ENCODE peak calls at places on chromosomes 5 and 9, in six cellular contexts. E is lower lobe of right lung, A is body of pancreas, Y is PC-9, D is left ventricle myocardium inferior, F is epithelial cell of esophagus. H is an unnamed sample.

GRCh38 chr9:130522233-130522808 is 57.1 kb upstream of the FUBP3 start:
- DNase-seq in E (no peak), A (no peak), Y (no peak), D (no peak), F (no peak), H (no peak)

GRCh38 chr5:150142800-150143724 is 12.6 kb downstream of the PDGFRB start:
- DNase-seq in E (no peak), A (peak), Y (peak), D (peak), F (peak), H (no peak)

GRCh38 chr5:60960591-60960990 is 15.6 kb downstream of the NDUFAF2 start:
- DNase-seq in E (no peak), A (no peak), Y (no peak), D (no peak), F (peak), H (no peak)

GRCh38 chr5:31225118-31225517 is 31.6 kb downstream of the CDH6 start:
- DNase-seq in E (no peak), A (no peak), Y (no peak), D (no peak), F (no peak), H (no peak)

GRCh38 chr9:70470050-70471015 is 55.9 kb upstream of the KLF9 start:
- DNase-seq in E (no peak), A (peak), Y (no peak), D (peak), F (no peak), H (no peak)

GRCh38 chr9:93594041-93594756 is 17.8 kb downstream of the PHF2 start:
- DNase-seq in E (peak), A (no peak), Y (peak), D (no peak), F (peak), H (no peak)

GRCh38 chr9:90343360-90343759 is 299.3 kb downstream of the DIRAS2 start:
- DNase-seq in E (no peak), A (no peak), Y (no peak), D (no peak), F (peak), H (no peak)

GRCh38 chr9:101311759-101312420 is 72.9 kb downstream of the BAAT start:
- DNase-seq in E (no peak), A (peak), Y (no peak), D (no peak), F (peak), H (peak)

GRCh38 chr5:89277791-89278190 is 394.8 kb upstream of the MEF2C start:
- DNase-seq in E (no peak), A (no peak), Y (no peak), D (no peak), F (peak), H (no peak)

GRCh38 chr5:11822598-11822997 is 81.6 kb downstream of the CTNND2 start:
- DNase-seq in E (no peak), A (no peak), Y (no peak), D (no peak), F (no peak), H (no peak)

GRCh38 chr5:124729687-124730359 is 16.6 kb downstream of the ZNF608 start:
- DNase-seq in E (no peak), A (no peak), Y (no peak), D (no peak), F (no peak), H (no peak)

GRCh38 chr9:5435912-5436311 is 1.8 kb downstream of the PLGRKT start:
- DNase-seq in E (no peak), A (no peak), Y (no peak), D (no peak), F (no peak), H (no peak)

GRCh38 chr9:93452710-93453046 is 703 bp downstream of the FAM120AOS start:
- DNase-seq in E (peak), A (peak), Y (no peak), D (no peak), F (peak), H (no peak)

GRCh38 chr9:27393054-27393846 is 96.3 kb upstream of the EQTN start:
- DNase-seq in E (no peak), A (no peak), Y (no peak), D (no peak), F (no peak), H (no peak)

GRCh38 chr9:35481347-35481975 is 8.4 kb upstream of the RUSC2 start:
- DNase-seq in E (no peak), A (peak), Y (peak), D (no peak), F (peak), H (peak)

GRCh38 chr5:142796492-142797109 is 26.4 kb downstream of the ARHGAP26 start:
- DNase-seq in E (no peak), A (no peak), Y (no peak), D (no peak), F (no peak), H (no peak)

GRCh38 chr5:76622973-76623596 is at the start of gene F2RL2:
- DNase-seq in E (no peak), A (peak), Y (peak), D (no peak), F (peak), H (no peak)

GRCh38 chr5:82594097-82594496 is 315.9 kb upstream of the RPS23 start:
- DNase-seq in E (no peak), A (no peak), Y (no peak), D (no peak), F (peak), H (no peak)

GRCh38 chr5:96932026-96932425 is 3.9 kb upstream of the LNPEP start:
- DNase-seq in E (no peak), A (no peak), Y (no peak), D (no peak), F (no peak), H (no peak)

GRCh38 chr5:14920121-14920520 is 48.5 kb upstream of the ANKH start:
- DNase-seq in E (no peak), A (no peak), Y (no peak), D (no peak), F (no peak), H (no peak)

GRCh38 chr5:32445831-32446614 is 1.5 kb upstream of the ZFR start:
- DNase-seq in E (no peak), A (peak), Y (no peak), D (no peak), F (no peak), H (no peak)

GRCh38 chr5:150263801-150264621 is 25.6 kb downstream of the CAMK2A start:
- DNase-seq in E (no peak), A (peak), Y (peak), D (no peak), F (peak), H (peak)

GRCh38 chr5:122093415-122093814 is 15.4 kb upstream of the LOX start:
- DNase-seq in E (no peak), A (no peak), Y (no peak), D (no peak), F (no peak), H (no peak)

GRCh38 chr9:2291980-2292704 is 277.0 kb downstream of the SMARCA2 start:
- DNase-seq in E (no peak), A (peak), Y (peak), D (no peak), F (peak), H (peak)

GRCh38 chr5:142918959-142919635 is 148.9 kb downstream of the ARHGAP26 start:
- DNase-seq in E (no peak), A (no peak), Y (no peak), D (no peak), F (no peak), H (no peak)

GRCh38 chr9:93239526-93239925 is 55.6 kb downstream of the WNK2 start:
- DNase-seq in E (no peak), A (no peak), Y (no peak), D (no peak), F (no peak), H (no peak)

GRCh38 chr9:121307976-121308375 is 40.0 kb downstream of the GSN start:
- DNase-seq in E (no peak), A (no peak), Y (no peak), D (no peak), F (no peak), H (no peak)

GRCh38 chr9:82722556-82722955 is 340.4 kb downstream of the RASEF start:
- DNase-seq in E (no peak), A (no peak), Y (no peak), D (no peak), F (no peak), H (peak)

GRCh38 chr9:121322037-121322736 is 47.9 kb downstream of the STOM start:
- DNase-seq in E (no peak), A (no peak), Y (no peak), D (no peak), F (peak), H (peak)

GRCh38 chr5:115995351-115995750 is 33.1 kb downstream of the LVRN start:
- DNase-seq in E (no peak), A (no peak), Y (no peak), D (no peak), F (no peak), H (no peak)

GRCh38 chr5:149719666-149720065 is 10.4 kb upstream of the PPARGC1B start:
- DNase-seq in E (no peak), A (peak), Y (peak), D (no peak), F (peak), H (peak)

GRCh38 chr5:666816-667498 is 26.2 kb downstream of the TPPP start:
- DNase-seq in E (peak), A (no peak), Y (no peak), D (no peak), F (no peak), H (no peak)

GRCh38 chr9:133935328-133936040 is 56.6 kb downstream of the VAV2 start:
- DNase-seq in E (no peak), A (peak), Y (no peak), D (peak), F (no peak), H (peak)

GRCh38 chr9:134322781-134323241 is 3.4 kb upstream of the RXRA start:
- DNase-seq in E (peak), A (no peak), Y (no peak), D (peak), F (no peak), H (no peak)

GRCh38 chr5:66454186-66455078 is 141.8 kb upstream of the MAST4 start:
- DNase-seq in E (no peak), A (peak), Y (no peak), D (no peak), F (peak), H (no peak)

GRCh38 chr9:105993921-105994715 is 299.8 kb downstream of the TMEM38B start:
- DNase-seq in E (no peak), A (no peak), Y (no peak), D (no peak), F (no peak), H (no peak)

GRCh38 chr5:39691993-39692392 is 267.2 kb upstream of the DAB2 start:
- DNase-seq in E (no peak), A (no peak), Y (no peak), D (no peak), F (peak), H (no peak)

GRCh38 chr5:36531401-36531800 is 75.0 kb upstream of the SLC1A3 start:
- DNase-seq in E (no peak), A (no peak), Y (no peak), D (no peak), F (peak), H (no peak)

DNA sequence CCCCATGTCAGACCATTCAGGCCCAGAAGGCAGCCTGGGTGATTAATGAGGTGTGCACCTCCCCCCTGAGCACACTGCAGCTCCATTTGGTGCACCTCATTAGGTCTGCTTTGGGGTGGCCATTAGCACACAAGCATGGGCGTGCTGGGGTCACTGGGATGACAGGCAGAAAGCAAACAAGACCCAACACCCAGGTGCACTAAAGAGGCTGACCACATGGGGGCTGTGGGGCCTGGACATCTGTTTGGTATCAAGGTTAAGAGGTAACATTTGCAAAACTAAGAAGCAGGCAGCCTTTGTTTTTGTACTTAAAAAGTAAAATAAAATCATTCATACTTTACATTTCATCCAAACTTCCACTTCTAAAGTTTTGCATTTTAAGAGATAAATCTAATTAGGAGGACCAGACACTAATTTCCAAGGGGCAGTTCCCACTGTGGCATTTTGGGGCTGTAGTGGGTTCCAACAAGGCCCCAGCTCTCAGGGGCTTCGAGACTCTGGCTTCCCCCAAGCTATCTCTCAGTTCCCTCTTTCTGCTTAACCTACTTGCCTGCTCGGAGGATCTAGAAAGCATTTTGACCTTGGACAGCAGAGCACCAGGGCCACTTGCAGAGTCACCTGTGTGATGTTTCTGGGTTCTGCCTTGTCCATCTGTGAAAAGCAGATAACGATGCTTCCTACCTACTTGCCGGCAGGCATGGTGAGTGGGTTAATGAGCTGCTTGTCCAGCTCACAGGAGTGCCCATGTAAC is 175.6 kb downstream of the MED10 start:
- DNase-seq in E (no peak), A (no peak), Y (no peak), D (no peak), F (no peak), H (no peak)
- TF ChIP-seq CTCF in E (no peak), A (no peak), Y (peak), D (peak), F (no peak), H (peak)

GRCh38 chr9:136365775-136366223 is 2.3 kb upstream of the DNLZ start:
- DNase-seq in E (peak), A (no peak), Y (no peak), D (no peak), F (no peak), H (no peak)
- TF ChIP-seq CTCF in E (no peak), A (no peak), Y (no peak), D (no peak), F (no peak), H (no peak)

GRCh38 chr9:113702423-113702755 is 173.7 kb upstream of the ZNF618 start:
- DNase-seq in E (no peak), A (no peak), Y (no peak), D (no peak), F (no peak), H (no peak)
- TF ChIP-seq CTCF in E (no peak), A (no peak), Y (no peak), D (no peak), F (no peak), H (no peak)

GRCh38 chr5:26482817-26483375 is 555.5 kb downstream of the CDH9 start:
- DNase-seq in E (no peak), A (peak), Y (peak), D (no peak), F (peak), H (no peak)

GRCh38 chr5:26482076-26482816 is 556.1 kb downstream of the CDH9 start:
- DNase-seq in E (no peak), A (no peak), Y (no peak), D (no peak), F (no peak), H (no peak)

GRCh38 chr5:26486631-26487030 is 551.8 kb downstream of the CDH9 start:
- DNase-seq in E (no peak), A (no peak), Y (no peak), D (no peak), F (no peak), H (no peak)

GRCh38 chr5:26492835-26493459 is 545.4 kb downstream of the CDH9 start:
- DNase-seq in E (no peak), A (no peak), Y (no peak), D (no peak), F (no peak), H (no peak)

GRCh38 chr5:26487553-26487952 is 550.8 kb downstream of the CDH9 start:
- DNase-seq in E (no peak), A (no peak), Y (no peak), D (no peak), F (no peak), H (no peak)
- TF ChIP-seq CTCF in E (no peak), A (no peak), Y (no peak), D (no peak), F (no peak), H (no peak)

GRCh38 chr9:114504341-114505186 is 709 bp downstream of the WHRN start:
- DNase-seq in E (peak), A (peak), Y (peak), D (peak), F (peak), H (no peak)
- TF ChIP-seq CTCF in E (peak), A (peak), Y (no peak), D (no peak), F (peak), H (no peak)

GRCh38 chr5:75265731-75266130 is 29.1 kb upstream of the ANKRD31 start:
- DNase-seq in E (no peak), A (no peak), Y (no peak), D (no peak), F (peak), H (no peak)
- TF ChIP-seq CTCF in E (peak), A (peak), Y (peak), D (peak), F (peak), H (peak)

GRCh38 chr5:65076251-65076869 is 307.6 kb downstream of the CWC27 start:
- DNase-seq in E (peak), A (peak), Y (peak), D (peak), F (peak), H (peak)
- TF ChIP-seq CTCF in E (peak), A (no peak), Y (peak), D (peak), F (peak), H (peak)

GRCh38 chr5:10726913-10727517 is 34.0 kb downstream of the DAP start:
- DNase-seq in E (no peak), A (peak), Y (no peak), D (no peak), F (no peak), H (no peak)

GRCh38 chr5:10726179-10726912 is 34.7 kb downstream of the DAP start:
- DNase-seq in E (no peak), A (no peak), Y (peak), D (no peak), F (no peak), H (no peak)

GRCh38 chr5:10723519-10723918 is 37.5 kb downstream of the DAP start:
- DNase-seq in E (no peak), A (no peak), Y (no peak), D (no peak), F (no peak), H (no peak)

GRCh38 chr5:10725636-10726035 is 35.4 kb downstream of the DAP start:
- DNase-seq in E (no peak), A (no peak), Y (no peak), D (no peak), F (no peak), H (no peak)

GRCh38 chr5:10724799-10725507 is 36.1 kb downstream of the DAP start:
- DNase-seq in E (no peak), A (peak), Y (peak), D (peak), F (peak), H (no peak)
- TF ChIP-seq CTCF in E (no peak), A (peak), Y (peak), D (peak), F (no peak), H (no peak)

GRCh38 chr9:123434619-123435240 is 78.7 kb downstream of the CRB2 start:
- DNase-seq in E (no peak), A (no peak), Y (no peak), D (no peak), F (no peak), H (no peak)

GRCh38 chr9:123438321-123438720 is 82.3 kb downstream of the CRB2 start:
- DNase-seq in E (no peak), A (no peak), Y (no peak), D (no peak), F (no peak), H (no peak)

GRCh38 chr9:123432331-123433236 is 76.6 kb downstream of the CRB2 start:
- DNase-seq in E (no peak), A (no peak), Y (no peak), D (no peak), F (no peak), H (no peak)

GRCh38 chr9:123437201-123437600 is 81.2 kb downstream of the CRB2 start:
- DNase-seq in E (no peak), A (no peak), Y (no peak), D (no peak), F (no peak), H (no peak)

DNA sequence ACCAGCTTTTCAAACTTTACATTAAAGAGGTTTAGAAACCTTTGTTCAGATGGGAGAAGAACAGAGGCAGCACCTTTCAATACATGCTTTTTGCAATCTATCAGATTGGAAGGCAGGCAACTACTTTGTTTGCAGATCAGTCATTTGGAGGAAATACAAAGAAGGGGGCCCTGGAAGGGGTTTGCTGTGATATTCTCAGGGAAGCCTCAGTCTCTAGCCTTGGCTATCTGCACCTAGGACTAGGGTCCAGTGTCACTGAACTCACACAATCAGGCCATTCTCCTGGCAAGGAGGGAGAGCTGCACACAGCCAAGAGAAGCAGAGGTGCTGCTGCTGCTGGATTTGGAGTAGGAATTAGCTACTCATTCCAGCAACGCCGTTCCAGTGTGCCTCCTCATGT is 79.5 kb downstream of the CRB2 start:
- DNase-seq in E (no peak), A (no peak), Y (no peak), D (no peak), F (no peak), H (no peak)
- TF ChIP-seq CTCF in E (no peak), A (no peak), Y (no peak), D (no peak), F (no peak), H (no peak)